ENCODE peak calls at places on chromosomes 1 and 21, in five cellular contexts. O is mucosa of descending colon, D is NCI-H774, Y is hepatocyte, K is HTR-8/SVneo. E is an unnamed sample.

GRCh38 chr1:52444465-52444864 is 40.1 kb downstream of the PRPF38A start:
- DNase-seq in O (no peak), D (no peak), Y (no peak), K (no peak), E (no peak)

GRCh38 chr21:29164330-29164942 is 34.0 kb downstream of the MAP3K7CL start:
- DNase-seq in O (no peak), D (no peak), Y (peak; percentile 75), K (peak; percentile 54), E (no peak)

GRCh38 chr21:34369741-34370140 is 5.6 kb upstream of the SMIM11 start:
- DNase-seq in O (no peak), D (no peak), Y (no peak), K (no peak), E (no peak)

GRCh38 chr21:37208056-37208705 is 59.0 kb downstream of the VPS26C start:
- DNase-seq in O (peak; percentile 54), D (no peak), Y (no peak), K (no peak), E (no peak)

GRCh38 chr21:14523234-14523633 is 22.9 kb downstream of the SAMSN1 start:
- DNase-seq in O (no peak), D (no peak), Y (no peak), K (no peak), E (no peak)

GRCh38 chr1:228416217-228416971 is at the start of gene TRIM17:
- DNase-seq in O (no peak), D (no peak), Y (peak; percentile 77), K (peak; percentile 65), E (no peak)

GRCh38 chr1:64686828-64687724 is 57.8 kb upstream of the RAVER2 start:
- DNase-seq in O (no peak), D (peak; percentile 15), Y (peak; percentile 66), K (peak; percentile 46), E (peak; percentile 32)

GRCh38 chr1:225880210-225880584 is 2.0 kb downstream of the TMEM63A start:
- DNase-seq in O (peak; percentile 65), D (peak; percentile 55), Y (no peak), K (no peak), E (no peak)

GRCh38 chr1:116769561-116769977 is 15.3 kb downstream of the CD2 start:
- DNase-seq in O (no peak), D (no peak), Y (no peak), K (no peak), E (no peak)

GRCh38 chr1:28160677-28161328 is 15.7 kb downstream of the PTAFR start:
- DNase-seq in O (no peak), D (no peak), Y (no peak), K (no peak), E (no peak)

GRCh38 chr1:77341195-77341594 is 59.4 kb downstream of the AK5 start:
- DNase-seq in O (no peak), D (no peak), Y (no peak), K (no peak), E (no peak)

GRCh38 chr1:25664800-25665199 is 48.2 kb downstream of the MAN1C1 start:
- DNase-seq in O (no peak), D (no peak), Y (no peak), K (no peak), E (no peak)

GRCh38 chr1:75366595-75366994 is 232.4 kb downstream of the LHX8 start:
- DNase-seq in O (no peak), D (no peak), Y (no peak), K (no peak), E (no peak)

GRCh38 chr1:12448746-12449177 is 169.2 kb downstream of the DHRS3 start:
- DNase-seq in O (no peak), D (no peak), Y (peak; percentile 38), K (no peak), E (no peak)

GRCh38 chr1:181149326-181150000 is 61.0 kb downstream of the IER5 start:
- DNase-seq in O (no peak), D (no peak), Y (no peak), K (no peak), E (no peak)

GRCh38 chr21:36806103-36806502 is 107.2 kb downstream of the SIM2 start:
- DNase-seq in O (no peak), D (no peak), Y (no peak), K (no peak), E (no peak)

GRCh38 chr21:38097789-38098188 is 159.0 kb upstream of the KCNJ15 start:
- DNase-seq in O (no peak), D (no peak), Y (no peak), K (no peak), E (no peak)

GRCh38 chr1:167206166-167206835 is 14.4 kb upstream of the POU2F1 start:
- DNase-seq in O (no peak), D (no peak), Y (no peak), K (no peak), E (no peak)

GRCh38 chr1:19036049-19036546 is 79.6 kb upstream of the IFFO2 start:
- DNase-seq in O (no peak), D (no peak), Y (no peak), K (no peak), E (no peak)

GRCh38 chr1:229657993-229658755 is 32.1 kb downstream of the URB2 start:
- DNase-seq in O (no peak), D (no peak), Y (no peak), K (no peak), E (no peak)

GRCh38 chr1:218171302-218171893 is 113.7 kb upstream of the RRP15 start:
- DNase-seq in O (no peak), D (peak; percentile 73), Y (peak; percentile 39), K (peak; percentile 8), E (no peak)

E was measured in colonic mucosa.